ENCODE peak calls at places on chromosomes 2 and 18, in four cellular contexts. T is upper lobe of left lung, K is A549, C is colonic mucosa. V is an unnamed sample.
A peak's percentile ranks its signal among the peaks of the same experiment; 100 is the strongest.

GRCh38 chr2:23564618-23564967 is 179.6 kb downstream of the KLHL29 start:
- DNase-seq in T (no peak), K (no peak), C (no peak), V (no peak)

GRCh38 chr2:95530734-95531133 is 46.2 kb upstream of the TRIM43B start:
- DNase-seq in T (no peak), K (no peak), C (no peak), V (no peak)

GRCh38 chr18:24271381-24272331 is 126.0 kb downstream of the OSBPL1A start:
- DNase-seq in T (peak; percentile 79), K (peak; percentile 80), C (peak; percentile 69), V (no peak)

GRCh38 chr2:224369028-224369632 is 32.8 kb downstream of the FAM124B start:
- DNase-seq in T (no peak), K (peak; percentile 47), C (no peak), V (no peak)

GRCh38 chr2:75068546-75068945 is 110.1 kb downstream of the POLE4 start:
- DNase-seq in T (peak; percentile 42), K (no peak), C (no peak), V (no peak)

GRCh38 chr18:46039967-46040746 is 31.9 kb downstream of the PSTPIP2 start:
- DNase-seq in T (no peak), K (no peak), C (no peak), V (no peak)

GRCh38 chr2:197149546-197149945 is 161.0 kb downstream of the ANKRD44 start:
- DNase-seq in T (no peak), K (no peak), C (no peak), V (no peak)

GRCh38 chr18:46387426-46388131 is 269.4 kb downstream of the LOXHD1 start:
- DNase-seq in T (peak; percentile 52), K (no peak), C (no peak), V (no peak)

GRCh38 chr2:207692206-207693065 is 19.0 kb upstream of the CCNYL1 start:
- DNase-seq in T (peak; percentile 73), K (peak; percentile 74), C (peak; percentile 57), V (no peak)

GRCh38 chr18:48948112-48949050 is 2.4 kb downstream of the SMAD7 start:
- DNase-seq in T (peak; percentile 66), K (no peak), C (peak; percentile 76), V (no peak)

GRCh38 chr2:239239607-239240479 is 161.0 kb downstream of the HDAC4 start:
- DNase-seq in T (no peak), K (no peak), C (no peak), V (peak; percentile 61)

GRCh38 chr2:241773511-241774418 is 2.9 kb upstream of the GAL3ST2 start:
- DNase-seq in T (no peak), K (no peak), C (peak; percentile 92), V (peak; percentile 54)

GRCh38 chr2:118853647-118854367 is 6.4 kb upstream of the EN1 start:
- DNase-seq in T (no peak), K (no peak), C (no peak), V (no peak)

GRCh38 chr2:101967826-101968498 is 23.8 kb upstream of the IL1R2 start:
- DNase-seq in T (no peak), K (no peak), C (no peak), V (peak; percentile 57)

GRCh38 chr2:136713739-136714138 is 51.6 kb upstream of the THSD7B start:
- DNase-seq in T (no peak), K (no peak), C (no peak), V (no peak)

GRCh38 chr2:108370080-108370479 is 7.7 kb upstream of the SULT1C4 start:
- DNase-seq in T (no peak), K (no peak), C (no peak), V (no peak)

GRCh38 chr2:26745609-26746327 is 18.3 kb upstream of the SLC35F6 start:
- DNase-seq in T (peak; percentile 80), K (peak; percentile 88), C (peak; percentile 86), V (no peak)

GRCh38 chr2:46684661-46685060 is 205.3 kb downstream of the TMEM247 start:
- DNase-seq in T (no peak), K (no peak), C (no peak), V (no peak)

GRCh38 chr18:59699750-59700534 is 2.7 kb upstream of the CCBE1 start:
- DNase-seq in T (no peak), K (no peak), C (no peak), V (no peak)

GRCh38 chr18:3041857-3042256 is 28.9 kb upstream of the LPIN2 start:
- DNase-seq in T (no peak), K (no peak), C (no peak), V (no peak)

GRCh38 chr2:120830096-120830830 is 94.6 kb downstream of the GLI2 start:
- DNase-seq in T (no peak), K (no peak), C (no peak), V (no peak)
- H3K4me3 ChIP-seq in T (no peak overlapping the region), K (no peak overlapping the region), C (no peak overlapping the region), V (no peak overlapping the region)

DNA sequence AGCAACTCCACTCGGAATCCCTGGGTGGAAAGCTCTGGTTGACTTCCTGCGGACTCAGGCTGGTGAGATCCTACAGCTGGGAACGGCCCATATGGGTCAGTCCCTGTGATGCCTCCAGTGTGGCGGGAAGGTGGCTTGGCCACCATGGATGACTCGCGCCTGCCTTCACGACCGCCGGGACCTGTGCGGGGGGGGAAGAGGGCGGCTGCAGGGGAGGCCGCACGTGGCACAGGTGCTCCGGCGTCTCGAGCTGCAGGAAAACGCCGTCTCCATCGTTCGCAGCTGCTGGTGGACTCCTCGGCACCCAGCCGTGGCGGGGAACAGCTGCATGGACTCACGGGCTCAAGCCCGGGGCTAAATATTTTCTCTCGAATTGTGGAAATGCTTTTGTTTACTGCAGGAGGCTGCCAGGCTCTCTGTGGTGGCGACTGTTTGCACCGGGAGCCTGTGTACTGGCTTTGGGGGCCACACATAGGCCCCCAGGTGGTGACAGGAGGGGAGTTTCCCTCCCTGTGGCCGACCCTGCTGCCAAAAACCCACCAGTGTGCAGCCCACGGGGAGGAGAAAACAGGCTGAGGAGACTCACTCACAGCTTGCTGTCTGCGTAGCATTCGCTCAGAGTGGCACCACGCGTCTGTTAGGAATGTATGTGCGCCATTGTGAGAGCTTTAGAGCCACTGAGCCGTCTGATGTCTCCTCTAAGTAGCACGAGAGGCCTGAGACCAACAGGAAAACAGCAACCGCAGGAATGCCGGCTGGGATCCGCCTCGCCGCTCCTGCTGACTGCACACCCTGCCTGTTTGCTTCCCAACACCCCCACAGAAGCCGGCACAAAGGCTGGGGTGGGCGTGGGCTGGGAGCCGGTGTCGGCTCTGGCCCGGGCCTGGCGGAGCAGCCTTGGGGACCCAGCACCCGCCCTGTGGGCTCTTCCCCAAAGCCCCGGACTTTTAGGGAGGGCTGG is 89.2 kb downstream of the NFATC1 start:
- DNase-seq in T (no peak), K (no peak), C (no peak), V (peak; percentile 69)
- TF ChIP-seq CTCF in T (no peak), K (no peak), C (no peak), V (no peak)

DNA sequence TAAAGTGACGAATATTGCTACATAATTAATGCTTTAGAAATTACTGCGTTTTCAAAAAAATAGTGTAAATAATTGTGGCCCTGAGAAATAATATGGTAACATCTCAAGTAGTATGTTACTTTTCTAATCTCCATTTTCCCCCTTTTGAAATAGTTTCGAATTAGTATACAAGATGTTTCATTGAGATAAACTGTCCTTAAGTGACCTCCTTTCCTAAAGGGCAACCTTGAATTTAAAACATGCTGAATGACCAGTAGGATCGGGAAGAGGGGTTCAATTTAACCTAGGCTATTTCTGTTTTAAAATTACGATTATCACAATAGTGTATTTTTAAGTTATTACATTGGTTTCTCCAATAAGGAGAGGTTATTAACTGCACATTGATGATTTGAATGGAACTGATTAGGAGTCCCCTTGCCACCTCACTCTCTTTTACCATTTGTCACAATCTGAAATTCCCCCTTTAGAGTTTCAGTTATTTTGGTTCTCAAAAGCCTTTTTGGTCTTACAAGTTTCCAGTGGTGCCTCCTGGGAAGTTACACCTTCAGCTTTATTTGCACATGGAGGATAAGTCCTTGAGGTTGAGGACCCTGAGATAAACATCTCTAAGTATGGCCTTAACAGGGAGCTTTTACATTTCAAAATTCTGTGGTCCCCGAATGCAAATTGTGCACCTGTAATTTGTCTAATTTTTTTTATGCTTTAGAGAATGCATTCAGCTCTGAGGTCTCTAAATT is 2.3 kb downstream of the ACTR3 start:
- DNase-seq in T (no peak), K (no peak), C (no peak), V (no peak)
- H3K27ac ChIP-seq in T (peak overlapping the region; percentile 100), K (peak overlapping the region; percentile 84), C (peak overlapping the region; percentile 100), V (peak overlapping the region; percentile 100)

GRCh38 chr2:200587007-200587616 is 1.3 kb downstream of the AOX1 start:
- DNase-seq in T (no peak), K (no peak), C (no peak), V (no peak)

GRCh38 chr2:200585340-200585729 is 479 bp upstream of the AOX1 start:
- DNase-seq in T (no peak), K (no peak), C (no peak), V (no peak)

GRCh38 chr2:200588076-200588678 is 2.4 kb downstream of the AOX1 start:
- DNase-seq in T (no peak), K (no peak), C (no peak), V (no peak)

GRCh38 chr2:200585730-200586643 is at the start of gene AOX1:
- DNase-seq in T (peak; percentile 44), K (no peak), C (peak; percentile 64), V (no peak)

DNA sequence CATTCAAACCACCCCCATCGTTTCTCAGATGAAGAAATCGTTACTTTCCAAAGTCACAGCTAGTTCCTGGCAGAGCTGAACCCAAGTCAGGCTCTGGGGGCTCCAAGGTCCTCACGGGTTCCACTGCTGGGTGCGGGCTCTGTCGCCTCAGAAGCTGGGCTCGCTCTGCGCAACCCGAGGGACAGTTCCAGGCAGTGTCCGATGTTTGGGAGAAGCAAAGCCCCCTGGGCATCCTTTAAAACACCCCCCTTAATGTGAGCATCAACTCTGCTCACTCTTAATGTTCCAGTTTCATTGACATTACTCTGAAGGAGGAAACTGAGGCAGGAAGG is 796 bp downstream of the AOX1 start:
- DNase-seq in T (no peak), K (no peak), C (no peak), V (no peak)
- H3K4me3 ChIP-seq in T (no peak overlapping the region), K (no peak overlapping the region), C (no peak overlapping the region), V (peak overlapping the region; percentile 66)

DNA sequence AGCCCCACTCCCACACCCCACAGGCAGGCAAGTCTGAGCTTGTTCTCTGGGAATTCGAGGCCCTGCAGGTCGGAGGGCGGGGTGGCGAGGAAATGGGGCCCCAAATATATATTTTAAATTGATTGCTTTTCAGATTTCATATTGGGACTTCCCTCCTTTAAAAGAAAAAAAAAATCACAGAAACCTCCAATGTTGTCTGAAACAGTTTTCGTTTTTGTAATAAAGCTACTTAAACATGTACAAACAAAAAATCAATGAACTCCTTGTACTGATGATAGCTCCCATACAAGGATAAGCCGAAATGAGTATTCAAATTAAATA is 21.5 kb downstream of the THNSL2 start:
- DNase-seq in T (no peak), K (no peak), C (no peak), V (no peak)
- TF ChIP-seq CTCF in T (no peak), K (no peak), C (no peak), V (no peak)

GRCh38 chr2:3586220-3586619 is 8.7 kb upstream of the COLEC11 start:
- DNase-seq in T (no peak), K (no peak), C (no peak), V (no peak)
- H3K27ac ChIP-seq in T (peak overlapping the region; percentile 65), K (peak overlapping the region; percentile 66), C (no peak overlapping the region), V (peak overlapping the region; percentile 66)

DNA sequence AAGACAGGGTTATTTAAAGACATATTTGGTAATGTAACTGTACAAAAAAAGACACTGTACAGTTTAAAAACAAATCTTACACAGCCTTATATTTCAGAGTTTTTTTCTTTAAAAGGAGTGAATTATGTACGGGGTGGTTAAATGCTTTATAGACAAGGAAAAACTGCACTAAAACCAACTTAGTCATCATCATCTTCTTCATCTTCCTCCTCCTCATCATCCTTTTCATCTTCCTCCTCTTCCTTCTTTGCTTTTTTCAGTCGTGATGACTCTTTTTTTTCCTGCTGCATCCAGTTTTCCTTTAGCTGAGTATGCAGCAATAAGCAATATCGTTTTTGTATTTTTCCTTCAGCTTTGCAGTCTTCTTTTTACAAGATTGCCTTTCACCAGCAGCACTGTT is 14.6 kb upstream of the MBOAT2 start:
- DNase-seq in T (no peak), K (no peak), C (no peak), V (no peak)
- H3K4me3 ChIP-seq in T (no peak overlapping the region), K (no peak overlapping the region), C (no peak overlapping the region), V (no peak overlapping the region)

V was measured in ascending aorta.